ENCODE peak calls at places on chromosome 12, in ten cellular contexts. One of them, this sample, is unnamed.

GRCh38 chr12:47988073-47989022 is 15.9 kb downstream of the COL2A1 start:
- DNase-seq in Peyer's patch: peak; percentile 34
- DNase-seq in GM23338: peak; percentile 76
- DNase-seq in PC-9: no peak
- DNase-seq in AG10803: peak; percentile 24
- DNase-seq in SK-N-SH: no peak
- DNase-seq in HFF-Myc: no peak
- DNase-seq in CD8-positive, alpha-beta T cell: no peak
- DNase-seq in pancreas: no peak
- DNase-seq in tibial nerve: no peak
- DNase-seq in this sample: no peak

GRCh38 chr12:89529738-89530137 is 3.9 kb upstream of the POC1B start:
- DNase-seq in GM23338: peak; percentile 30
- DNase-seq in HFF-Myc: no peak
- DNase-seq in Peyer's patch: no peak
- DNase-seq in CD8-positive, alpha-beta T cell: no peak
- DNase-seq in tibial nerve: no peak
- DNase-seq in AG10803: peak; percentile 61
- DNase-seq in pancreas: no peak
- DNase-seq in PC-9: no peak
- DNase-seq in SK-N-SH: peak; percentile 69
- DNase-seq in this sample: no peak

GRCh38 chr12:49825971-49826421 is 2.2 kb downstream of the NCKAP5L start:
- DNase-seq in HFF-Myc: no peak
- DNase-seq in PC-9: no peak
- DNase-seq in SK-N-SH: no peak
- DNase-seq in pancreas: no peak
- DNase-seq in tibial nerve: no peak
- DNase-seq in GM23338: no peak
- DNase-seq in CD8-positive, alpha-beta T cell: no peak
- DNase-seq in Peyer's patch: no peak
- DNase-seq in AG10803: peak; percentile 50
- DNase-seq in this sample: no peak

GRCh38 chr12:51744235-51744634 is 104.3 kb downstream of the FIGNL2 start:
- DNase-seq in pancreas: no peak
- DNase-seq in CD8-positive, alpha-beta T cell: no peak
- DNase-seq in AG10803: no peak
- DNase-seq in HFF-Myc: no peak
- DNase-seq in SK-N-SH: no peak
- DNase-seq in PC-9: no peak
- DNase-seq in tibial nerve: no peak
- DNase-seq in Peyer's patch: no peak
- DNase-seq in GM23338: no peak
- DNase-seq in this sample: no peak

GRCh38 chr12:45674181-45674580 is 55.3 kb upstream of the ARID2 start:
- DNase-seq in AG10803: no peak
- DNase-seq in HFF-Myc: no peak
- DNase-seq in Peyer's patch: no peak
- DNase-seq in GM23338: no peak
- DNase-seq in SK-N-SH: no peak
- DNase-seq in pancreas: no peak
- DNase-seq in PC-9: no peak
- DNase-seq in CD8-positive, alpha-beta T cell: no peak
- DNase-seq in tibial nerve: no peak
- DNase-seq in this sample: no peak

GRCh38 chr12:1668833-1669543 is 21.9 kb upstream of the ADIPOR2 start:
- DNase-seq in SK-N-SH: no peak
- DNase-seq in Peyer's patch: peak; percentile 58
- DNase-seq in CD8-positive, alpha-beta T cell: no peak
- DNase-seq in tibial nerve: no peak
- DNase-seq in HFF-Myc: no peak
- DNase-seq in pancreas: no peak
- DNase-seq in AG10803: no peak
- DNase-seq in GM23338: no peak
- DNase-seq in PC-9: no peak
- DNase-seq in this sample: no peak

GRCh38 chr12:110074089-110074488 is 25.8 kb upstream of the C12orf76 start:
- DNase-seq in SK-N-SH: no peak
- DNase-seq in pancreas: no peak
- DNase-seq in GM23338: no peak
- DNase-seq in HFF-Myc: no peak
- DNase-seq in AG10803: no peak
- DNase-seq in tibial nerve: no peak
- DNase-seq in Peyer's patch: no peak
- DNase-seq in CD8-positive, alpha-beta T cell: no peak
- DNase-seq in PC-9: no peak
- DNase-seq in this sample: no peak

GRCh38 chr12:14207946-14208612 is 157.4 kb upstream of the ATF7IP start:
- DNase-seq in HFF-Myc: no peak
- DNase-seq in Peyer's patch: no peak
- DNase-seq in SK-N-SH: no peak
- DNase-seq in GM23338: peak; percentile 50
- DNase-seq in PC-9: peak; percentile 63
- DNase-seq in AG10803: no peak
- DNase-seq in pancreas: peak; percentile 41
- DNase-seq in CD8-positive, alpha-beta T cell: no peak
- DNase-seq in tibial nerve: no peak
- DNase-seq in this sample: no peak

GRCh38 chr12:93153321-93153720 is 224.2 kb upstream of the EEA1 start:
- DNase-seq in GM23338: no peak
- DNase-seq in tibial nerve: no peak
- DNase-seq in HFF-Myc: no peak
- DNase-seq in Peyer's patch: no peak
- DNase-seq in PC-9: no peak
- DNase-seq in SK-N-SH: no peak
- DNase-seq in CD8-positive, alpha-beta T cell: no peak
- DNase-seq in pancreas: no peak
- DNase-seq in AG10803: no peak
- DNase-seq in this sample: no peak

GRCh38 chr12:69473229-69473628 is 3.0 kb downstream of the FRS2 start:
- DNase-seq in HFF-Myc: no peak
- DNase-seq in PC-9: no peak
- DNase-seq in CD8-positive, alpha-beta T cell: no peak
- DNase-seq in SK-N-SH: no peak
- DNase-seq in Peyer's patch: no peak
- DNase-seq in AG10803: no peak
- DNase-seq in pancreas: no peak
- DNase-seq in GM23338: no peak
- DNase-seq in tibial nerve: no peak
- DNase-seq in this sample: no peak
- H3K4me3 ChIP-seq in HFF-Myc: no peak overlapping the region
- H3K4me3 ChIP-seq in PC-9: no peak overlapping the region
- H3K4me3 ChIP-seq in CD8-positive, alpha-beta T cell: no peak overlapping the region
- H3K4me3 ChIP-seq in SK-N-SH: no peak overlapping the region
- H3K4me3 ChIP-seq in Peyer's patch: no peak overlapping the region
- H3K4me3 ChIP-seq in AG10803: no peak overlapping the region
- H3K4me3 ChIP-seq in pancreas: no peak overlapping the region
- H3K4me3 ChIP-seq in GM23338: no peak overlapping the region
- H3K4me3 ChIP-seq in tibial nerve: no peak overlapping the region
- H3K4me3 ChIP-seq in this sample: no peak overlapping the region

GRCh38 chr12:113005759-113006158 is 27.4 kb downstream of the OAS2 start:
- DNase-seq in SK-N-SH: peak; percentile 40
- DNase-seq in AG10803: peak; percentile 3
- DNase-seq in pancreas: no peak
- DNase-seq in PC-9: no peak
- DNase-seq in CD8-positive, alpha-beta T cell: no peak
- DNase-seq in Peyer's patch: peak; percentile 8
- DNase-seq in GM23338: peak; percentile 56
- DNase-seq in HFF-Myc: no peak
- DNase-seq in tibial nerve: no peak
- DNase-seq in this sample: no peak
- TF ChIP-seq CTCF in SK-N-SH: peak; percentile 38
- TF ChIP-seq CTCF in AG10803: peak; percentile 39
- TF ChIP-seq CTCF in pancreas: no peak
- TF ChIP-seq CTCF in PC-9: peak; percentile 46
- TF ChIP-seq CTCF in CD8-positive, alpha-beta T cell: no peak
- TF ChIP-seq CTCF in Peyer's patch: no peak
- TF ChIP-seq CTCF in GM23338: peak; percentile 57
- TF ChIP-seq CTCF in HFF-Myc: peak; percentile 42
- TF ChIP-seq CTCF in tibial nerve: no peak
- TF ChIP-seq CTCF in this sample: peak; percentile 52

GRCh38 chr12:40689576-40689975 is 2.7 kb upstream of the CNTN1 start:
- DNase-seq in CD8-positive, alpha-beta T cell: no peak
- DNase-seq in tibial nerve: no peak
- DNase-seq in SK-N-SH: no peak
- DNase-seq in GM23338: no peak
- DNase-seq in HFF-Myc: no peak
- DNase-seq in PC-9: no peak
- DNase-seq in AG10803: no peak
- DNase-seq in pancreas: no peak
- DNase-seq in Peyer's patch: no peak
- DNase-seq in this sample: no peak

GRCh38 chr12:40688085-40688725 is 4.0 kb upstream of the CNTN1 start:
- DNase-seq in GM23338: no peak
- DNase-seq in AG10803: no peak
- DNase-seq in tibial nerve: no peak
- DNase-seq in CD8-positive, alpha-beta T cell: no peak
- DNase-seq in pancreas: no peak
- DNase-seq in Peyer's patch: no peak
- DNase-seq in SK-N-SH: no peak
- DNase-seq in PC-9: no peak
- DNase-seq in HFF-Myc: no peak
- DNase-seq in this sample: no peak

GRCh38 chr12:40693503-40693863 is 1.2 kb downstream of the CNTN1 start:
- DNase-seq in CD8-positive, alpha-beta T cell: no peak
- DNase-seq in SK-N-SH: peak; percentile 50
- DNase-seq in tibial nerve: peak; percentile 26
- DNase-seq in pancreas: no peak
- DNase-seq in HFF-Myc: no peak
- DNase-seq in PC-9: no peak
- DNase-seq in AG10803: no peak
- DNase-seq in GM23338: peak; percentile 81
- DNase-seq in Peyer's patch: no peak
- DNase-seq in this sample: no peak

GRCh38 chr12:40691913-40692616 is at the start of gene CNTN1:
- DNase-seq in GM23338: peak; percentile 96
- DNase-seq in pancreas: peak; percentile 42
- DNase-seq in AG10803: peak; percentile 20
- DNase-seq in PC-9: peak; percentile 44
- DNase-seq in tibial nerve: peak; percentile 48
- DNase-seq in SK-N-SH: peak; percentile 97
- DNase-seq in HFF-Myc: no peak
- DNase-seq in CD8-positive, alpha-beta T cell: no peak
- DNase-seq in Peyer's patch: peak; percentile 47
- DNase-seq in this sample: peak; percentile 32

DNA sequence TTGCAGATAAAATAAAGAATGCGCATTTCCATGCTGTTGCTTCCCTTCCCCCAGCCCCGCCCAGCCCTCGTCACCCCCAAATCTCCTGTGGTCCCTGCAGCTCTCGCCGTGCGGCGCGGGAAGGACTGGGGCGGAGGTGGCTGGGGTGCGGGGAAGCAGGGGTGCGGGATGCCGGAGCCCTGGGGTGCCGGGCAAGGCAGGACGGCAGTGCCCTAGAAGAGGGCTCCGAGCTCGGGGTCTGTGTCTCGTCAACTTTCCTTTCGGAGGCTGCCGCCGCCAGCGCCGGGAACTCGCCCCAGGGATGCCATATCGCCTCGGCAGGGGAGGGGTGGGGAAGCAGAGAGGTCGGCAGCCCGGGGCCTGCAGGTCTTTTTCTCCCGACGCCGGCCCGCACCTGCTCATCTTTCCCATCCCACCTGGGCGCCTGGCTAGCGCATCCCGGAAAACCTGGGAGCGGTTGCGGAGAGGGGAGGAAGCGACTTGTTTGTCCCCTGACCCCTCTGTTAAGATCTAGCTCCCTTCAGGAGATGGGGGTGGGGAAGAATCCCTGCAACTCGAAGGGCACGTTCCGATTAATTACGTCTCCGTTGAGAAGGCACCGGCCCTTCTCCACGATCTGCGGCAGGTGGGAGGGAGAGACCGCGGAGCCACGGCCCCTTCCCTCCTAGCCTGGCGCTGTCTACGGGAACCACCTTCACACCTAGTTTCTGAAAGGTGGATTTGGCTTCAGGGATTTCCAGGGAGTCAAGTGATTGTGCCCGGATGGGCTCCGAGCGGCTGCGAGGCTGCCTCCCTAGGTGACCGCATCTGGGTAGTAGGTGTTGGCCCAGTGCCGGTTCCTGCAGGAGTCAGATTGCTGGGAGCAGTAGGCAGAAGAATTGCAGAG is 621 bp downstream of the CNTN1 start:
- DNase-seq in HFF-Myc: no peak
- DNase-seq in GM23338: peak; percentile 65
- DNase-seq in PC-9: peak; percentile 19
- DNase-seq in SK-N-SH: peak; percentile 66
- DNase-seq in Peyer's patch: no peak
- DNase-seq in AG10803: no peak
- DNase-seq in pancreas: no peak
- DNase-seq in CD8-positive, alpha-beta T cell: no peak
- DNase-seq in tibial nerve: peak; percentile 16
- DNase-seq in this sample: no peak
- H3K4me3 ChIP-seq in HFF-Myc: no peak overlapping the region
- H3K4me3 ChIP-seq in GM23338: peak overlapping the region; percentile 82
- H3K4me3 ChIP-seq in PC-9: peak overlapping the region; percentile 66
- H3K4me3 ChIP-seq in SK-N-SH: peak overlapping the region; percentile 57
- H3K4me3 ChIP-seq in Peyer's patch: peak overlapping the region; percentile 35
- H3K4me3 ChIP-seq in AG10803: peak overlapping the region; percentile 33
- H3K4me3 ChIP-seq in pancreas: peak overlapping the region; percentile 43
- H3K4me3 ChIP-seq in CD8-positive, alpha-beta T cell: no peak overlapping the region
- H3K4me3 ChIP-seq in tibial nerve: peak overlapping the region; percentile 46
- H3K4me3 ChIP-seq in this sample: peak overlapping the region; percentile 77

GRCh38 chr12:23217158-23217557 is 592.2 kb downstream of the ETNK1 start:
- DNase-seq in PC-9: no peak
- DNase-seq in AG10803: no peak
- DNase-seq in tibial nerve: no peak
- DNase-seq in SK-N-SH: no peak
- DNase-seq in GM23338: no peak
- DNase-seq in Peyer's patch: no peak
- DNase-seq in CD8-positive, alpha-beta T cell: no peak
- DNase-seq in HFF-Myc: no peak
- DNase-seq in pancreas: no peak
- DNase-seq in this sample: no peak

GRCh38 chr12:23222801-23223200 is 597.8 kb downstream of the ETNK1 start:
- DNase-seq in GM23338: no peak
- DNase-seq in AG10803: no peak
- DNase-seq in tibial nerve: no peak
- DNase-seq in PC-9: no peak
- DNase-seq in pancreas: no peak
- DNase-seq in CD8-positive, alpha-beta T cell: no peak
- DNase-seq in SK-N-SH: no peak
- DNase-seq in HFF-Myc: no peak
- DNase-seq in Peyer's patch: no peak
- DNase-seq in this sample: no peak

GRCh38 chr12:23217716-23218115 is 592.7 kb downstream of the ETNK1 start:
- DNase-seq in Peyer's patch: no peak
- DNase-seq in PC-9: no peak
- DNase-seq in tibial nerve: no peak
- DNase-seq in HFF-Myc: no peak
- DNase-seq in pancreas: no peak
- DNase-seq in AG10803: no peak
- DNase-seq in GM23338: no peak
- DNase-seq in CD8-positive, alpha-beta T cell: no peak
- DNase-seq in SK-N-SH: no peak
- DNase-seq in this sample: no peak

GRCh38 chr12:23221926-23222325 is 597.0 kb downstream of the ETNK1 start:
- DNase-seq in AG10803: no peak
- DNase-seq in CD8-positive, alpha-beta T cell: no peak
- DNase-seq in tibial nerve: no peak
- DNase-seq in Peyer's patch: no peak
- DNase-seq in GM23338: no peak
- DNase-seq in HFF-Myc: no peak
- DNase-seq in pancreas: no peak
- DNase-seq in SK-N-SH: no peak
- DNase-seq in PC-9: no peak
- DNase-seq in this sample: no peak

GRCh38 chr12:23221066-23221465 is 596.1 kb downstream of the ETNK1 start:
- DNase-seq in pancreas: no peak
- DNase-seq in AG10803: no peak
- DNase-seq in Peyer's patch: no peak
- DNase-seq in PC-9: no peak
- DNase-seq in GM23338: peak; percentile 68
- DNase-seq in SK-N-SH: peak; percentile 9
- DNase-seq in tibial nerve: no peak
- DNase-seq in HFF-Myc: no peak
- DNase-seq in CD8-positive, alpha-beta T cell: no peak
- DNase-seq in this sample: no peak
- TF ChIP-seq CTCF in pancreas: no peak
- TF ChIP-seq CTCF in AG10803: no peak
- TF ChIP-seq CTCF in Peyer's patch: no peak
- TF ChIP-seq CTCF in PC-9: no peak
- TF ChIP-seq CTCF in GM23338: peak; percentile 80
- TF ChIP-seq CTCF in SK-N-SH: peak; percentile 31
- TF ChIP-seq CTCF in tibial nerve: no peak
- TF ChIP-seq CTCF in HFF-Myc: no peak
- TF ChIP-seq CTCF in CD8-positive, alpha-beta T cell: no peak
- TF ChIP-seq CTCF in this sample: peak; percentile 57

This sample was measured in retinal pigment epithelial cell.